ENCODE peak calls at places on chromosomes 7 and 10, in seven cellular contexts. One of them, this sample, is unnamed.

GRCh38 chr7:132815696-132816334 is 239.5 kb upstream of the PLXNA4 start:
- DNase-seq in right atrium auricular region: no peak
- DNase-seq in GM23248: no peak
- DNase-seq in hepatocyte: no peak
- DNase-seq in breast epithelium: no peak
- DNase-seq in fibroblast of lung: no peak
- DNase-seq in naive thymus-derived CD4-positive, alpha-beta T cell: no peak
- DNase-seq in this sample: no peak

GRCh38 chr7:39428221-39428620 is 138.0 kb upstream of the YAE1 start:
- DNase-seq in right atrium auricular region: no peak
- DNase-seq in GM23248: peak; percentile 69
- DNase-seq in hepatocyte: no peak
- DNase-seq in breast epithelium: no peak
- DNase-seq in fibroblast of lung: peak; percentile 52
- DNase-seq in naive thymus-derived CD4-positive, alpha-beta T cell: no peak
- DNase-seq in this sample: no peak

GRCh38 chr7:78620931-78621330 is 822.4 kb downstream of the PHTF2 start:
- DNase-seq in right atrium auricular region: no peak
- DNase-seq in GM23248: no peak
- DNase-seq in hepatocyte: peak; percentile 55
- DNase-seq in breast epithelium: no peak
- DNase-seq in fibroblast of lung: peak; percentile 4
- DNase-seq in naive thymus-derived CD4-positive, alpha-beta T cell: no peak
- DNase-seq in this sample: no peak

GRCh38 chr10:110656612-110657011 is 12.5 kb downstream of the RBM20 start:
- DNase-seq in right atrium auricular region: no peak
- DNase-seq in GM23248: no peak
- DNase-seq in hepatocyte: no peak
- DNase-seq in breast epithelium: no peak
- DNase-seq in fibroblast of lung: no peak
- DNase-seq in naive thymus-derived CD4-positive, alpha-beta T cell: no peak
- DNase-seq in this sample: no peak

GRCh38 chr10:67011981-67012380 is 86.1 kb downstream of the LRRTM3 start:
- DNase-seq in right atrium auricular region: no peak
- DNase-seq in GM23248: no peak
- DNase-seq in hepatocyte: no peak
- DNase-seq in breast epithelium: no peak
- DNase-seq in fibroblast of lung: no peak
- DNase-seq in naive thymus-derived CD4-positive, alpha-beta T cell: no peak
- DNase-seq in this sample: no peak

GRCh38 chr7:22582860-22583640 is 83.1 kb upstream of the STEAP1B start:
- DNase-seq in right atrium auricular region: no peak
- DNase-seq in GM23248: peak; percentile 74
- DNase-seq in hepatocyte: peak; percentile 77
- DNase-seq in breast epithelium: no peak
- DNase-seq in fibroblast of lung: peak; percentile 71
- DNase-seq in naive thymus-derived CD4-positive, alpha-beta T cell: no peak
- DNase-seq in this sample: no peak

GRCh38 chr7:100153713-100154519 is 4.6 kb downstream of the TRAPPC14 start:
- DNase-seq in right atrium auricular region: no peak
- DNase-seq in GM23248: peak; percentile 34
- DNase-seq in hepatocyte: no peak
- DNase-seq in breast epithelium: no peak
- DNase-seq in fibroblast of lung: no peak
- DNase-seq in naive thymus-derived CD4-positive, alpha-beta T cell: no peak
- DNase-seq in this sample: no peak

GRCh38 chr10:85012305-85012704 is 683.9 kb downstream of the CCSER2 start:
- DNase-seq in right atrium auricular region: no peak
- DNase-seq in GM23248: no peak
- DNase-seq in hepatocyte: no peak
- DNase-seq in breast epithelium: no peak
- DNase-seq in fibroblast of lung: no peak
- DNase-seq in naive thymus-derived CD4-positive, alpha-beta T cell: no peak
- DNase-seq in this sample: no peak

GRCh38 chr7:106568680-106569499 is 92.1 kb downstream of the CCDC71L start:
- DNase-seq in right atrium auricular region: no peak
- DNase-seq in GM23248: peak; percentile 82
- DNase-seq in hepatocyte: peak; percentile 24
- DNase-seq in breast epithelium: no peak
- DNase-seq in fibroblast of lung: peak; percentile 93
- DNase-seq in naive thymus-derived CD4-positive, alpha-beta T cell: no peak
- DNase-seq in this sample: no peak

GRCh38 chr10:58590152-58590551 is 77.5 kb downstream of the BICC1 start:
- DNase-seq in right atrium auricular region: no peak
- DNase-seq in GM23248: peak; percentile 97
- DNase-seq in hepatocyte: peak; percentile 57
- DNase-seq in breast epithelium: no peak
- DNase-seq in fibroblast of lung: peak; percentile 98
- DNase-seq in naive thymus-derived CD4-positive, alpha-beta T cell: no peak
- DNase-seq in this sample: peak; percentile 63

GRCh38 chr7:56077681-56078080 is 13.6 kb downstream of the SUMF2 start:
- DNase-seq in right atrium auricular region: no peak
- DNase-seq in GM23248: no peak
- DNase-seq in hepatocyte: no peak
- DNase-seq in breast epithelium: no peak
- DNase-seq in fibroblast of lung: no peak
- DNase-seq in naive thymus-derived CD4-positive, alpha-beta T cell: no peak
- DNase-seq in this sample: peak; percentile 5

GRCh38 chr7:4789194-4790077 is 14.0 kb downstream of the AP5Z1 start:
- DNase-seq in right atrium auricular region: no peak
- DNase-seq in GM23248: no peak
- DNase-seq in hepatocyte: no peak
- DNase-seq in breast epithelium: no peak
- DNase-seq in fibroblast of lung: no peak
- DNase-seq in naive thymus-derived CD4-positive, alpha-beta T cell: no peak
- DNase-seq in this sample: peak; percentile 66

GRCh38 chr7:11951909-11952308 is 119.9 kb upstream of the THSD7A start:
- DNase-seq in right atrium auricular region: no peak
- DNase-seq in GM23248: no peak
- DNase-seq in hepatocyte: no peak
- DNase-seq in breast epithelium: no peak
- DNase-seq in fibroblast of lung: no peak
- DNase-seq in naive thymus-derived CD4-positive, alpha-beta T cell: no peak
- DNase-seq in this sample: no peak

GRCh38 chr7:29839302-29839701 is 33.0 kb downstream of the WIPF3 start:
- DNase-seq in right atrium auricular region: peak; percentile 85
- DNase-seq in GM23248: peak; percentile 86
- DNase-seq in hepatocyte: no peak
- DNase-seq in breast epithelium: no peak
- DNase-seq in fibroblast of lung: peak; percentile 77
- DNase-seq in naive thymus-derived CD4-positive, alpha-beta T cell: no peak
- DNase-seq in this sample: peak; percentile 31

DNA sequence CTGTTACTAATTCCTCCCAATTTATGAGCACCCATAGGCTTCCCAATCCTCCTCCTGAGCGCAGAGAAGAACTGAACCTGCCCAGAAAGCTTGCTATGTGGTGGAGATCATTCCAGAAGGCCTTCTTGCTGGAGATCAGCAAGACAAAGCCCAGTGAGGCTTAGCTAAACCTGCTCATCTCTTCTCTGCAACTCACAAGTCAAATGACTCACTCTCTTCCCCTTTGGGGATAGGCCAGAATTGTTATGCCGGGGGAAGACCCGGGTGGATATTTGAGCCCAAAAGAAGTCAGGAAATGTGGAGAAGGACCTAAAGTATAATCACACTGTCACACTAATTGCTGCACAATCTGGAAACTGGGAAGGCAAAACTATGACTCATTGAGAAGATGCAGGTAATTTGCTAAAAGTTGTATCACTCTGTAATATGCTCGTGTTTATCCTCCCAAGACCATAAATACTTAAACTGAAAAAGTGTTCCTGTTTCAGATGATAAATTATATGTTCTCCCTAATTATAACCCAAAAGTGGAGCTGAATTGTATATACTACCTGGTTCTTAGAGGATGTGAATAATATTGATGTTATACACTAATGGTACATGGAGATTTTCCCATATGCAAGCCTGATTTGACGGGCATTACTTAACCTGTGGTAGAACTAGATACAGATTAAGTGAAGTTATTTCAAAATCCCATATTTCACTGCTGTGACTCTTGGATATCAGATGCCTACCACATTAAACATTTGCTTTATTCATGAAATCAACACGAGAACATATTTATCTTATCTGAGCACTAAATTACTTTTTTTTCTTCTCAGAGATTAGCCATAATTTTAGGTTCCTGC is 6.4 kb downstream of the NEBL start:
- DNase-seq in right atrium auricular region: no peak
- DNase-seq in GM23248: peak; percentile 33
- DNase-seq in hepatocyte: no peak
- DNase-seq in breast epithelium: no peak
- DNase-seq in fibroblast of lung: peak; percentile 49
- DNase-seq in naive thymus-derived CD4-positive, alpha-beta T cell: no peak
- DNase-seq in this sample: no peak
- H3K4me1 ChIP-seq in right atrium auricular region: no peaks in the 10 kb centered on the region
- H3K4me1 ChIP-seq in GM23248: peaks cover 8% of the 10 kb centered on the region
- H3K4me1 ChIP-seq in hepatocyte: peaks cover 19% of the 10 kb centered on the region
- H3K4me1 ChIP-seq in breast epithelium: no peaks in the 10 kb centered on the region
- H3K4me1 ChIP-seq in fibroblast of lung: no peaks in the 10 kb centered on the region
- H3K4me1 ChIP-seq in naive thymus-derived CD4-positive, alpha-beta T cell: no peaks in the 10 kb centered on the region
- H3K4me1 ChIP-seq in this sample: peaks cover 10% of the 10 kb centered on the region

DNA sequence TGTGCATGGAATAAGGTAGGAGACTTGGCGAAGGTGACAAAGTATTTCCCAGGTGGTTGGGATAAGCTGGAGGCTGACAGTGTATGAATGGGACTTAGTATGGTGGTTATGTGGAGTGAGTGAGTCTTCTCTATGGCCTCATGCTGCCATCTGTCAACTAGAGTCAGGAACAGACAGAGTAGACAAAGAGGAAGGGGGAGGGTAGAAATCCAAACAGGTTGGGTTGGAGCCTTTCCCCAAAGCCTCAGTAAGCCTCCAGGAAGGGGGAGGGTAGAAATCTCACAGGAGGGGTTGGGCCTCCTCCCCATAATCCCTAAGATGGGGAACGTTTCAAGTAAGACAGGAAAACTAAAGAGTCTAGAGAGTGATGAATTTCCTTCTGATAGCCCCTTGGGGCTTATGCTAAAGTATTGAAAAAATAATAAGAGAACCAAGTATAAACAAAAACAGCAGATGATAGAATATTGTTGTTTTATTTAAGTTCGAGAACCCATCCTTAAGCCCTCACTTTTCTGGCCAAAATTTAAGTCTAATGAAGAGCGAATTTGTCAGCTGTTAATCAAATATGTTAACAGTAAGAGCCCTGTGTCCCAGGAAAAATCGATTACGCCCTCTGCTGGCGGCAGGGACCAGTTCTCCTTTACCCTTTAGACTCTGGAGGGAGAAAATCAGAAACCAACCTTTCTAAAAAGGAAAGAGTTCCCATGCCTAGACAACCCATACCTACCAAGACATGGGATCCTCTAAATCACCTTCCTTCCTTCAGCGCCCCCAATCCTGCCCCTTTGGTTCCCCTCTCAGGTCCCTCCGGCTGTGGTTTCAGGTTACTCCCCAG is 1.8 kb upstream of the AKR1B15 start:
- DNase-seq in right atrium auricular region: peak; percentile 74
- DNase-seq in GM23248: no peak
- DNase-seq in hepatocyte: peak; percentile 22
- DNase-seq in breast epithelium: peak; percentile 70
- DNase-seq in fibroblast of lung: peak; percentile 74
- DNase-seq in naive thymus-derived CD4-positive, alpha-beta T cell: peak; percentile 52
- DNase-seq in this sample: peak; percentile 77
- H3K4me3 ChIP-seq in right atrium auricular region: peak overlapping the region; percentile 45
- H3K4me3 ChIP-seq in GM23248: peak overlapping the region; percentile 74
- H3K4me3 ChIP-seq in hepatocyte: no peak overlapping the region
- H3K4me3 ChIP-seq in breast epithelium: peak overlapping the region; percentile 33
- H3K4me3 ChIP-seq in fibroblast of lung: peak overlapping the region; percentile 42
- H3K4me3 ChIP-seq in naive thymus-derived CD4-positive, alpha-beta T cell: no peak overlapping the region
- H3K4me3 ChIP-seq in this sample: peak overlapping the region; percentile 56

DNA sequence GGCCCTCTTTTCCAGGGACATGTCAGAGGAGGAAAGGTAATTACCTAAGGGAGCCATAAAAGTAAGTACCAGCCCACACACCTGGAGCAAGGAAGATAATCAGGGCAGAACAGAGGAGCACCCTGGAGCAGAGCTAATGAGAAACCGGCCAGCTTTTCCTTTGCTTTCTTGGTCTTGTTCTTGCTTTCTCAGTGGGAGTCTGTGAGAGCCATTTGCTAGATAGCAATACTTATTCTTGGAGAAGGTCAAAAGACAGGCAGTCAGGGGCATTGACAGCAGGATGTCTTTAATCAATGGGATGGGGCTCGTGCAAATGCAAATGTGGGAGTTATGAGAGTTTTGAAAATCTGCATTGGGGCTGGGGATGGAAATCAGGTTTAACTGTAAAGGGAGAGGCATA is 35.8 kb upstream of the PPP1R17 start:
- DNase-seq in right atrium auricular region: no peak
- DNase-seq in GM23248: no peak
- DNase-seq in hepatocyte: no peak
- DNase-seq in breast epithelium: no peak
- DNase-seq in fibroblast of lung: no peak
- DNase-seq in naive thymus-derived CD4-positive, alpha-beta T cell: no peak
- DNase-seq in this sample: no peak
- H3K4me1 ChIP-seq in right atrium auricular region: no peaks in the 10 kb centered on the region
- H3K4me1 ChIP-seq in GM23248: no peaks in the 10 kb centered on the region
- H3K4me1 ChIP-seq in hepatocyte: no peaks in the 10 kb centered on the region
- H3K4me1 ChIP-seq in breast epithelium: no peaks in the 10 kb centered on the region
- H3K4me1 ChIP-seq in fibroblast of lung: no peaks in the 10 kb centered on the region
- H3K4me1 ChIP-seq in naive thymus-derived CD4-positive, alpha-beta T cell: no peaks in the 10 kb centered on the region
- H3K4me1 ChIP-seq in this sample: no peaks in the 10 kb centered on the region

GRCh38 chr10:30702860-30703259 is 73.3 kb upstream of the LYZL2 start:
- DNase-seq in right atrium auricular region: no peak
- DNase-seq in GM23248: no peak
- DNase-seq in hepatocyte: no peak
- DNase-seq in breast epithelium: no peak
- DNase-seq in fibroblast of lung: no peak
- DNase-seq in naive thymus-derived CD4-positive, alpha-beta T cell: no peak
- DNase-seq in this sample: no peak

GRCh38 chr10:30708234-30708633 is 78.7 kb upstream of the LYZL2 start:
- DNase-seq in right atrium auricular region: no peak
- DNase-seq in GM23248: no peak
- DNase-seq in hepatocyte: no peak
- DNase-seq in breast epithelium: no peak
- DNase-seq in fibroblast of lung: no peak
- DNase-seq in naive thymus-derived CD4-positive, alpha-beta T cell: no peak
- DNase-seq in this sample: no peak

GRCh38 chr10:30705625-30706149 is 76.1 kb upstream of the LYZL2 start:
- DNase-seq in right atrium auricular region: no peak
- DNase-seq in GM23248: no peak
- DNase-seq in hepatocyte: no peak
- DNase-seq in breast epithelium: no peak
- DNase-seq in fibroblast of lung: no peak
- DNase-seq in naive thymus-derived CD4-positive, alpha-beta T cell: no peak
- DNase-seq in this sample: no peak

GRCh38 chr10:30704016-30704600 is 74.6 kb upstream of the LYZL2 start:
- DNase-seq in right atrium auricular region: no peak
- DNase-seq in GM23248: no peak
- DNase-seq in hepatocyte: no peak
- DNase-seq in breast epithelium: no peak
- DNase-seq in fibroblast of lung: no peak
- DNase-seq in naive thymus-derived CD4-positive, alpha-beta T cell: no peak
- DNase-seq in this sample: no peak

DNA sequence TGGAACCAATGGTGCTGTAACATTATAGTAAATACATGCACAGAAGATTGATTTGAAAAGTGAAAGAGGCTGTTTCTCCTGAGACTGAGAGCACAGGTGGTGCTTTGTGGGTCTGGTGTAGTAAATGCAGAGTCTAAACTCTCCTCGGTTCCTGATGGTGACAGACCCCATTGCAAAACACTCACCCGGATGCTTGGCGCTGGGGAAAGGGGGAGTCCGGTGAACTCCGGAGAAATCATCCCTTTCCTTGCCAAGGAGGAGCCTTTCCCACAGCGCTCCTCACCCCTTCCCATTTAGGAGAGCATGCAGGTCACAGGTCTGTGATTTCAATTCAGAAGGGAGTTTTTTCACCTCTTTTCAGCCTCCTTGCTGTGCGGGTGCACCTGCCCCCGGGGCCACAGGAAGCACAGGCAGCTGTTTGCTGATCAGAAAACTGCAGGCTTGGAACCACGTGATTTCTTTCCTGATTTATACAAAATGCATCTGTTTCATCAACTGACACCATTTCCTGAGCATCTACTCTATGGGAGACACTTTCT is 75.6 kb upstream of the LYZL2 start:
- DNase-seq in right atrium auricular region: no peak
- DNase-seq in GM23248: no peak
- DNase-seq in hepatocyte: no peak
- DNase-seq in breast epithelium: no peak
- DNase-seq in fibroblast of lung: no peak
- DNase-seq in naive thymus-derived CD4-positive, alpha-beta T cell: peak; percentile 64
- DNase-seq in this sample: no peak
- H3K4me3 ChIP-seq in right atrium auricular region: no peak overlapping the region
- H3K4me3 ChIP-seq in GM23248: no peak overlapping the region
- H3K4me3 ChIP-seq in hepatocyte: no peak overlapping the region
- H3K4me3 ChIP-seq in breast epithelium: no peak overlapping the region
- H3K4me3 ChIP-seq in fibroblast of lung: no peak overlapping the region
- H3K4me3 ChIP-seq in naive thymus-derived CD4-positive, alpha-beta T cell: peak overlapping the region; percentile 63
- H3K4me3 ChIP-seq in this sample: no peak overlapping the region

This sample was measured in adrenal gland.